ENCODE peak calls at places on chromosomes 4 and X, in eight cellular contexts. V is left ventricle myocardium inferior; M is cardiac muscle cell; H is endodermal cell; U is naive thymus-derived CD4-positive, alpha-beta T cell; L is breast epithelium; F is lower lobe of right lung; O is uterus. E is an unnamed sample.
A peak's percentile ranks its signal among the peaks of the same experiment; 100 is the strongest.

GRCh38 chr4:123945301-123945700 is 548.7 kb downstream of the SPRY1 start:
- DNase-seq in V (no peak), M (no peak), H (no peak), U (no peak), L (no peak), F (no peak), O (no peak), E (no peak)

GRCh38 chr4:161189286-161190134 is 974.3 kb downstream of the FSTL5 start:
- DNase-seq in V (no peak), M (no peak), H (no peak), U (no peak), L (no peak), F (no peak), O (no peak), E (no peak)

GRCh38 chrX:1945879-1946278 is 331.0 kb downstream of the ASMT start:
- DNase-seq in V (no peak), M (no peak), H (no peak), U (no peak), L (no peak), F (no peak), O (no peak), E (no peak)

GRCh38 chrX:119885554-119886428 is 9.9 kb upstream of the AKAP14 start:
- DNase-seq in V (no peak), M (no peak), H (no peak), U (no peak), L (no peak), F (no peak), O (no peak), E (no peak)

GRCh38 chrX:132292753-132293152 is 73.5 kb upstream of the RAP2C start:
- DNase-seq in V (no peak), M (peak; percentile 73), H (peak; percentile 58), U (no peak), L (no peak), F (no peak), O (peak; percentile 19), E (peak; percentile 8)

GRCh38 chr4:6116696-6117285 is 83.6 kb downstream of the JAKMIP1 start:
- DNase-seq in V (no peak), M (no peak), H (peak; percentile 81), U (no peak), L (no peak), F (no peak), O (no peak), E (no peak)

GRCh38 chrX:44580466-44580865 is 37.8 kb upstream of the FUNDC1 start:
- DNase-seq in V (no peak), M (no peak), H (no peak), U (no peak), L (no peak), F (no peak), O (no peak), E (no peak)

GRCh38 chr4:22029803-22030202 is 81.2 kb upstream of the KCNIP4 start:
- DNase-seq in V (no peak), M (no peak), H (no peak), U (no peak), L (no peak), F (no peak), O (no peak), E (no peak)

GRCh38 chr4:39025552-39026085 is 6.6 kb downstream of the TMEM156 start:
- DNase-seq in V (no peak), M (no peak), H (no peak), U (no peak), L (no peak), F (no peak), O (no peak), E (no peak)

GRCh38 chrX:1059576-1060561 is 152.6 kb downstream of the CRLF2 start:
- DNase-seq in V (no peak), M (no peak), H (no peak), U (no peak), L (no peak), F (no peak), O (no peak), E (no peak)

GRCh38 chr4:11312389-11312788 is 116.3 kb downstream of the HS3ST1 start:
- DNase-seq in V (no peak), M (no peak), H (no peak), U (no peak), L (no peak), F (no peak), O (no peak), E (peak; percentile 8)

GRCh38 chr4:6768539-6768905 is 14.0 kb upstream of the KIAA0232 start:
- DNase-seq in V (no peak), M (no peak), H (no peak), U (no peak), L (no peak), F (peak; percentile 36), O (no peak), E (no peak)

GRCh38 chr4:148565801-148566200 is 123.6 kb upstream of the NR3C2 start:
- DNase-seq in V (no peak), M (no peak), H (no peak), U (no peak), L (no peak), F (no peak), O (no peak), E (no peak)

GRCh38 chr4:113618205-113618604 is 143.3 kb downstream of the CAMK2D start:
- DNase-seq in V (no peak), M (no peak), H (no peak), U (no peak), L (no peak), F (no peak), O (no peak), E (no peak)

GRCh38 chr4:8276358-8277240 is 7.0 kb downstream of the HTRA3 start:
- DNase-seq in V (peak; percentile 78), M (no peak), H (no peak), U (no peak), L (no peak), F (no peak), O (peak; percentile 64), E (no peak)

GRCh38 chr4:8274066-8274652 is 4.6 kb downstream of the HTRA3 start:
- DNase-seq in V (no peak), M (no peak), H (no peak), U (no peak), L (no peak), F (no peak), O (no peak), E (no peak)

GRCh38 chr4:8277356-8278008 is 7.9 kb downstream of the HTRA3 start:
- DNase-seq in V (peak; percentile 12), M (no peak), H (no peak), U (no peak), L (no peak), F (no peak), O (no peak), E (no peak)

GRCh38 chr4:8274772-8275241 is 5.3 kb downstream of the HTRA3 start:
- DNase-seq in V (peak; percentile 90), M (peak; percentile 67), H (peak; percentile 72), U (no peak), L (peak; percentile 65), F (peak; percentile 60), O (peak; percentile 95), E (peak; percentile 83)

DNA sequence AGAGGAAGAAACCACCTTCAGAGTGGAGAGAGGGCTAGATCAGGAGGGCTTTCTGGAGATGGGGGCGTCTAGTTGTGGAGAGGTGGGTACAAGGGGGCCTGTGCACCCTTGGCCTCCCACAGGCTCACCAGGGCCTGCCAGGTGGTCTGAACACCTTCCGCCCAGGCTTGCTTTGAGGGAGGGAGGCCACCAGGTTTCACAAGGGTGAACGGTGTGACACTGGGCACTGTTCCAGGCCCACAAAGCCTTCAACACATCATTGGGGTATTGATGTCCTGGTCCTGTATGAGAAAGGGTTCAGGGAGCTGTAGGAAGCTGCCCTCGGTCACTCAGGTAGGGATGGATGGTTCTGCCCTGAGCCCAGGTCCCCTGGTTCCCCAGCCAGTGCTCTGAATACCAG is 6.0 kb downstream of the HTRA3 start:
- DNase-seq in V (peak; percentile 10), M (no peak), H (no peak), U (no peak), L (no peak), F (no peak), O (no peak), E (no peak)
- H3K27ac ChIP-seq in V (peak overlapping the region; percentile 86), M (no peak overlapping the region), H (no peak overlapping the region), U (no peak overlapping the region), L (peak overlapping the region; percentile 71), F (no peak overlapping the region), O (peak overlapping the region; percentile 61), E (no peak overlapping the region)

DNA sequence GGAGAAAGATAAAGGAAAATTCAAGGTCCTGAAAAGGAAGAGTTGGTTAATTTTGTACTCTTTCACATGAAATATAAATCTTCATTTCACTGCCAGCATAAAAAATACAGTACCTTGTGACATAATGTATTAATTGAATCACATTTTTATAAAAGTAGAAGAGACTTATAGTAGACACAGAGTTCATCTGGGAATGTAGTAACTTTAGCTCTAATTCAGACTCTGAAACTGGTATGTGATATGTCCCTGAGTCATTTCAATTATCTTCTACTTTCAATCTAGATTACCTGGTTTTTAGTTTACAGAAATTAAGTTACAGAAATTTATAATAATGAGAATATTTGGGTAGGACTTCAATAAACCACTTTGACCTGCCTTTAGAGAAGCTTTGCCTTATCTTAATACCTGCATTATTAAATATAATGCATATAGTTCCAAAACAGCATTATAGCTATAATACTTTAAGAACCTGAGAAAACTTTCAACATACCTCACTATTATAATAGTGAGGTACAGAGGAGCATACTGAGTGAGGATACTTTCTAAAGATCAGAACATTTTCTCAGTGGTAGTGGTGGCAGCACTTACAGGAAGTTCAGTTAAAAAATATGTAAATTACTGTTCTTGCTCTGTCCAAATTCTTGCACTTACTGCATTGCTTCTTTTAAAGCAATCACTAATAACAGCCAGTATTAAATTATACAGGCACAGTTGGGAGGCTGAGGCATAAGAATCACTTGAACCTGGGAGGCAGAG is 11.2 kb downstream of the NEK1 start:
- DNase-seq in V (no peak), M (no peak), H (no peak), U (no peak), L (no peak), F (no peak), O (no peak), E (no peak)
- H3K27ac ChIP-seq in V (no peak overlapping the region), M (no peak overlapping the region), H (no peak overlapping the region), U (no peak overlapping the region), L (no peak overlapping the region), F (no peak overlapping the region), O (no peak overlapping the region), E (peak overlapping the region; percentile 8)

GRCh38 chr4:86892639-86892965 is 380 bp upstream of the C4orf36 start:
- DNase-seq in V (no peak), M (no peak), H (no peak), U (no peak), L (no peak), F (no peak), O (no peak), E (no peak)
- H3K27ac ChIP-seq in V (peak overlapping the region; percentile 40), M (no peak overlapping the region), H (peak overlapping the region; percentile 74), U (no peak overlapping the region), L (peak overlapping the region; percentile 99), F (peak overlapping the region; percentile 86), O (peak overlapping the region; percentile 80), E (peak overlapping the region; percentile 93)

DNA sequence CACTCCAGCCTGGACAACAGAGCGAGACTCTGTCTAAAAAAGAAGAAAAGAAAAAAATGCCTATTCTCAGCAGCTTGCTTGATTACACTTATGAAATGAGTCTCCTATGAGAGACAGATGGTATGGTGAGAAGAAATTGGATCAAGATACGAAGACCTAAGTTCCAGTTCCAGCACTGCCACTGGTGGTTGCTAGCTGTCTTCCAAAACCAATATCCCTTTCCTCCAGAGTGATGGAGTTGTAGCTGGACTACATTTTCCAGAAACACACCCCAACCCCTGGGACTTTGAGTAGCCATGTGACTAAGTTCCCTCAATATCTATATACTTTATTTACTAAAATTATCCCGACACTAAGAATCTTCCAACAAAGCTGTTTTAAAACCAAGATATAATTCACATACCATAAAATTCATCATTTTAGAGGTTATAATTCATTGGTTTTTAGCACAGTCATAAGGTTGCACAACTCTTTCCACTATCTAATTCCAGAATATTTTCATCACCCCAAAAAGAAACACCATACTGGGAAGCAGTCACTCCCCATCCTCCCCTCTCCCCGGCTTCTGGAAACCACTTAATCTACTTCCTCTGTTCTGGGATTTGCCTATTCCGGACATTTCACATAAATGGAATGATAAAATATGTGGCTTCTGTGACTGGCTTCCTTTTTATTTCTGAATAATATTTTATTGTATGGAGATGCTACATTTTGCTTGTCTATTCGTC is 118.0 kb downstream of the MANBA start:
- DNase-seq in V (no peak), M (no peak), H (no peak), U (no peak), L (no peak), F (no peak), O (no peak), E (no peak)
- H3K27ac ChIP-seq in V (peak overlapping the region; percentile 57), M (no peak overlapping the region), H (no peak overlapping the region), U (no peak overlapping the region), L (no peak overlapping the region), F (no peak overlapping the region), O (peak overlapping the region; percentile 40), E (peak overlapping the region; percentile 74)